ENCODE peak calls at places on chromosomes 4 and X, in seven cellular contexts. E is activated CD8-positive, alpha-beta T cell treated with anti-CD3 and anti-CD28 coated beads, Interleukin-2, amount 10 ng/mL, durations not matched to agents 7 days and 5 days; G is astrocyte of the spinal cord; Q is fibroblast of pulmonary artery; C is H54; D is GM13976; H is NCI-H446 treated with DMSO at 0.1 percent for 48 hours. I is an unnamed sample.

GRCh38 chrX:1449581-1450149 is 3.0 kb downstream of the ASMTL start:
- DNase-seq in D (no peak), G (no peak), C (no peak), Q (no peak), E (peak), H (no peak), I (no peak)

GRCh38 chr4:123163501-123163900 is 233.1 kb upstream of the SPRY1 start:
- DNase-seq in C (no peak), G (no peak), D (no peak), Q (no peak), H (no peak), E (no peak), I (no peak)

GRCh38 chr4:89590102-89590501 is 246.9 kb downstream of the SNCA start:
- DNase-seq in D (no peak), Q (no peak), H (no peak), E (no peak), G (no peak), C (no peak), I (no peak)

GRCh38 chrX:41711021-41711667 is 12.8 kb upstream of the GPR82 start:
- DNase-seq in E (no peak), H (no peak), D (no peak), G (no peak), C (no peak), Q (no peak), I (no peak)

GRCh38 chr4:148064451-148064850 is 332.6 kb downstream of the ARHGAP10 start:
- DNase-seq in G (no peak), C (no peak), E (no peak), D (no peak), H (no peak), Q (no peak), I (no peak)

GRCh38 chr4:147318581-147318980 is 162.3 kb upstream of the EDNRA start:
- DNase-seq in C (no peak), H (no peak), E (no peak), Q (no peak), D (no peak), G (peak), I (no peak)

GRCh38 chr4:112889619-112890294 is 159.7 kb upstream of the ANK2 start:
- DNase-seq in G (peak), D (no peak), Q (peak), E (no peak), C (no peak), H (peak), I (no peak)

GRCh38 chrX:137033774-137034507 is at the start of gene GPR101:
- DNase-seq in H (no peak), G (no peak), Q (no peak), D (no peak), E (no peak), C (no peak), I (no peak)

GRCh38 chr4:75099321-75099720 is 166.4 kb downstream of the PARM1 start:
- DNase-seq in H (no peak), D (peak), Q (no peak), E (no peak), G (no peak), C (no peak), I (no peak)

GRCh38 chr4:15158410-15159091 is 156.3 kb downstream of the CPEB2 start:
- DNase-seq in C (no peak), Q (no peak), E (no peak), D (no peak), G (no peak), H (no peak), I (no peak)

GRCh38 chr4:29558789-29559188 is 1161.4 kb upstream of the PCDH7 start:
- DNase-seq in D (no peak), G (no peak), Q (no peak), E (no peak), C (no peak), H (no peak), I (no peak)

GRCh38 chr4:129167640-129168260 is 71.8 kb downstream of the C4orf33 start:
- DNase-seq in H (no peak), G (no peak), Q (no peak), D (no peak), C (no peak), E (no peak), I (no peak)

GRCh38 chr4:41218703-41219102 is 4.4 kb upstream of the APBB2 start:
- DNase-seq in H (no peak), D (no peak), G (no peak), Q (no peak), C (no peak), E (no peak), I (no peak)

GRCh38 chr4:137656661-137657060 is 124.4 kb upstream of the PCDH18 start:
- DNase-seq in G (no peak), E (no peak), D (no peak), Q (no peak), C (no peak), H (no peak), I (no peak)

GRCh38 chr4:112747035-112747434 is 110.1 kb downstream of the LARP7 start:
- DNase-seq in Q (no peak), C (no peak), G (no peak), H (no peak), D (no peak), E (no peak), I (no peak)

GRCh38 chr4:109723110-109723509 is 6.8 kb downstream of the PLA2G12A start:
- DNase-seq in Q (no peak), G (no peak), E (no peak), C (no peak), H (no peak), D (no peak), I (no peak)

GRCh38 chr4:88283661-88284377 is 542 bp downstream of the PPM1K start:
- DNase-seq in C (peak), G (peak), D (peak), Q (peak), H (peak), E (peak), I (peak)

GRCh38 chrX:110056419-110056818 is 53.5 kb downstream of the TMEM164 start:
- DNase-seq in C (no peak), H (no peak), Q (no peak), E (no peak), G (no peak), D (no peak), I (no peak)

GRCh38 chr4:142846729-142847606 is 867 bp upstream of the INPP4B start:
- DNase-seq in C (no peak), H (peak), G (peak), D (peak), Q (peak), E (peak), I (no peak)

GRCh38 chr4:10082047-10082446 is 34.6 kb downstream of the WDR1 start:
- DNase-seq in E (no peak), H (no peak), C (no peak), D (peak), G (no peak), Q (no peak), I (no peak)

GRCh38 chr4:6074723-6075122 is 56.5 kb upstream of the C4orf50 start:
- DNase-seq in E (no peak), C (no peak), H (no peak), G (no peak), D (no peak), Q (no peak), I (no peak)

GRCh38 chr4:172096771-172097170 is 283.6 kb downstream of the GALNTL6 start:
- DNase-seq in G (peak), Q (peak), H (no peak), E (no peak), D (no peak), C (no peak), I (no peak)

GRCh38 chrX:11261260-11261659 is 32.0 kb upstream of the AMELX start:
- DNase-seq in G (peak), H (no peak), Q (peak), E (no peak), D (no peak), C (no peak), I (no peak)

GRCh38 chr4:38162240-38162784 is 202.1 kb downstream of the PTTG2 start:
- DNase-seq in D (no peak), C (peak), E (no peak), H (no peak), Q (peak), G (peak), I (peak)

GRCh38 chr4:10096201-10096975 is 20.2 kb downstream of the WDR1 start:
- DNase-seq in C (peak), G (peak), E (peak), D (peak), Q (peak), H (no peak), I (peak)

GRCh38 chr4:6469898-6470501 is 2.4 kb downstream of the PPP2R2C start:
- DNase-seq in G (no peak), E (no peak), C (no peak), H (no peak), D (peak), Q (no peak), I (no peak)

GRCh38 chrX:11290673-11291072 is 2.5 kb upstream of the AMELX start:
- DNase-seq in C (no peak), Q (no peak), E (no peak), G (no peak), H (no peak), D (no peak), I (no peak)

GRCh38 chr4:158008551-158009218 is 164.1 kb downstream of the GASK1B start:
- DNase-seq in Q (peak), D (no peak), G (peak), C (no peak), H (peak), E (no peak), I (no peak)

GRCh38 chrX:12948495-12948894 is 26.4 kb upstream of the TMSB4X start:
- DNase-seq in E (no peak), G (no peak), D (no peak), Q (no peak), H (no peak), C (no peak), I (no peak)

GRCh38 chrX:106177982-106178321 is 9.8 kb downstream of the PWWP3B start:
- DNase-seq in D (no peak), H (no peak), E (no peak), C (no peak), G (peak), Q (peak), I (no peak)

GRCh38 chrX:28910501-28910900 is 323.3 kb downstream of the IL1RAPL1 start:
- DNase-seq in D (no peak), E (no peak), Q (peak), G (peak), C (no peak), H (no peak), I (no peak)